ENCODE peak calls at places on chromosomes 13 and 19, in four cellular contexts. V, R, F and N are unnamed samples.

GRCh38 chr19:46955114-46955812 is 64.4 kb upstream of the NPAS1 start:
- DNase-seq in V (peak; percentile 45), R (peak; percentile 27), F (no peak), N (no peak)

GRCh38 chr13:71312923-71313322 is 554.1 kb downstream of the DACH1 start:
- DNase-seq in V (no peak), R (no peak), F (no peak), N (no peak)

GRCh38 chr19:13880059-13880672 is 3.2 kb downstream of the NANOS3 start:
- DNase-seq in V (peak; percentile 97), R (peak; percentile 85), F (peak; percentile 84), N (peak; percentile 98)

GRCh38 chr13:43543331-43543730 is 243.4 kb downstream of the ENOX1 start:
- DNase-seq in V (no peak), R (no peak), F (no peak), N (no peak)

GRCh38 chr19:5977222-5977784 is 637 bp downstream of the RANBP3 start:
- DNase-seq in V (no peak), R (no peak), F (no peak), N (no peak)

GRCh38 chr13:36872621-36873020 is 47.4 kb downstream of the SMAD9 start:
- DNase-seq in V (no peak), R (no peak), F (no peak), N (peak; percentile 23)

GRCh38 chr19:39780894-39781293 is 2.2 kb downstream of the LEUTX start:
- DNase-seq in V (no peak), R (no peak), F (no peak), N (no peak)

GRCh38 chr13:108093616-108094015 is 121.7 kb downstream of the LIG4 start:
- DNase-seq in V (no peak), R (no peak), F (no peak), N (no peak)

GRCh38 chr13:49308977-49309408 is 61.3 kb downstream of the CDADC1 start:
- DNase-seq in V (no peak), R (no peak), F (no peak), N (no peak)

GRCh38 chr13:97810152-97810551 is 143.3 kb upstream of the IPO5 start:
- DNase-seq in V (no peak), R (peak; percentile 13), F (no peak), N (no peak)

GRCh38 chr19:41324921-41325639 is 15.1 kb downstream of the CCDC97 start:
- DNase-seq in V (peak; percentile 89), R (peak; percentile 82), F (no peak), N (peak; percentile 73)

GRCh38 chr13:98842858-98843481 is 90.5 kb upstream of the SLC15A1 start:
- DNase-seq in V (peak; percentile 60), R (peak; percentile 69), F (peak; percentile 38), N (peak; percentile 84)

GRCh38 chr19:2254052-2254872 is 2.0 kb downstream of the JSRP1 start:
- DNase-seq in V (no peak), R (peak; percentile 64), F (no peak), N (peak; percentile 86)

GRCh38 chr19:52336117-52336811 is at the start of gene ZNF610:
- DNase-seq in V (no peak), R (peak; percentile 59), F (peak; percentile 34), N (peak; percentile 87)

GRCh38 chr13:33016414-33017409 is at the start of gene KL:
- DNase-seq in V (no peak), R (no peak), F (no peak), N (peak; percentile 56)

GRCh38 chr13:93218583-93218982 is 8.0 kb upstream of the GPC6 start:
- DNase-seq in V (peak; percentile 5), R (no peak), F (no peak), N (no peak)

GRCh38 chr19:46604781-46605355 is 3.7 kb downstream of the CALM3 start:
- DNase-seq in V (peak; percentile 14), R (no peak), F (no peak), N (peak; percentile 16)

GRCh38 chr19:1645299-1645698 is 7.1 kb downstream of the TCF3 start:
- DNase-seq in V (no peak), R (no peak), F (no peak), N (no peak)

GRCh38 chr13:50616101-50616500 is 227.4 kb downstream of the DLEU7 start:
- DNase-seq in V (no peak), R (no peak), F (no peak), N (no peak)

GRCh38 chr13:112897956-112898785 is 70.8 kb upstream of the MCF2L start:
- DNase-seq in V (no peak), R (no peak), F (no peak), N (peak; percentile 12)

GRCh38 chr19:46803555-46803954 is 15.2 kb upstream of the SLC1A5 start:
- DNase-seq in V (no peak), R (no peak), F (no peak), N (no peak)

GRCh38 chr19:6737873-6738725 is 719 bp upstream of the GPR108 start:
- DNase-seq in V (no peak), R (peak; percentile 87), F (no peak), N (peak; percentile 68)

GRCh38 chr13:35961461-35962220 is 169.5 kb downstream of the DCLK1 start:
- DNase-seq in V (no peak), R (no peak), F (no peak), N (no peak)

GRCh38 chr19:32186542-32187330 is 158.7 kb upstream of the ZNF507 start:
- DNase-seq in V (no peak), R (no peak), F (no peak), N (no peak)

GRCh38 chr19:32189956-32190706 is 155.3 kb upstream of the ZNF507 start:
- DNase-seq in V (no peak), R (no peak), F (no peak), N (no peak)

GRCh38 chr19:32191921-32192320 is 153.5 kb upstream of the ZNF507 start:
- DNase-seq in V (no peak), R (no peak), F (no peak), N (no peak)

DNA sequence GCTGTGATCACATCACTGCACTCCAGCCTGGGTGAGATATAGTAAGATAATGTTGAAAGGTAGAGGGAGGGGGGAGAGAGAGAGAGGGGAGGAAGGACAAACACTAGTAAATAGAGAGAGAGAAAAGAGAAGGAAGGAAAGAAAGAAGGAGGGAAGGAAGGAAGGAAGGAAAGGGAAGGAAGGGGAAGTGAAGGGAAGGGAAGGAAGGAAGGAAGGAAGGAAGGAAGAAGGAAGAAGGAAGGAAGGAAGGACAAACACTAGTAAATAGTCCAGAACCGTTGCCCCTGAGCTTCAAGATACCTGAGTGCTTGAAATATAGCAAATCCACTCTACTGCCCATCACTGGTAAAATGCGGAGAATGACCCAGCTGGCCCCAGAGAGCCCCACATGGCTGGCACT is 156.5 kb upstream of the ZNF507 start:
- DNase-seq in V (no peak), R (no peak), F (no peak), N (no peak)
- TF ChIP-seq ATF3 in V (no peak), R (no peak), F (no peak), N (no peak)

DNA sequence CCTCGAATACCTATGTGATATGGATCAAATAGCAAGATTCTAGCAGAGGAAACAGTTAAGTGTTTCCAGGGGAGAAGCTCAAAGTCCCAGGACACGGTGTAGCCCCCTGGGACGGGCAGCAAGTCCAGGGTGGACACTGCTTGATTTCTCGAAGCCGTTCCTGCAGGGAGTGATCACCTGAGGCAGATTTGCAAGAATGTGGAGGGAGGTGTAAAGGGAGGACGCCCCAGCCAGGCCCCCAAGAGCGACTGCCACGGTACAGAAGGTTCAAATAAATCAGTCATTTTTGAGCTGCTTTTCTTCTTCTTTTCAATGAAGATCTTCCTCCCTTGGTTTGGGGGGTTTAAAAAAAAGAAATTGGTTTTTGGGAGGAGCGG is 41.4 kb downstream of the KLF2 start:
- DNase-seq in V (no peak), R (no peak), F (no peak), N (no peak)
- TF ChIP-seq USF2 in V (no peak), R (no peak), F (no peak), N (no peak)

GRCh38 chr19:55118401-55118991 is 1.1 kb upstream of the PPP1R12C start:
- DNase-seq in V (peak; percentile 69), R (no peak), F (no peak), N (peak; percentile 93)
- TF ChIP-seq ESRRA in V (peak; percentile 75), R (no peak), F (no peak), N (no peak)

DNA sequence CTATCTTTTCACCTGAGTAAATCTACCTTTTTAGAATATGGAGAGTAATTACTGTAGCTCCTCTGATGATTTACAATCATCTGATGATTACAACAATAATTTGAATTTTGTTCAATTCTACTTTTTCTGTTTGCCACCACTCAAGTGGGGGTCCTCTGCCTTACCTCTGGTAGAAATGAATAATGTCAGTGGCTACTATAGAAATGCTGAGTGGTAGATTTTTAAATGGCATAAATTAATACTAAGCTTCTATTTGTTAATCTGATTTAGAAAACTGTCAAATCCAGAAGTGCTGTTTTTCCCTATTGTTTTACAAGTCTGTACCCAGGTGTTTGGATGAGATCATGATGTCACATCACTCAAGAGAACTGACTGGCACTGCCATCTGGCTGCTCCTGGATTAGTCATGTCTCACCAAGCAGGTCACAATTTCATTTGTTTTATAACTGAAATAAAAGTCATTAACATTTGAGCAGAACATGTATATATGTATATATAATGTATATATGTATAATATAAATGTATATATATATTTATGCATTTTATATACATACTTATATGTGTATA is 494.8 kb downstream of the TBC1D4 start:
- DNase-seq in V (no peak), R (no peak), F (no peak), N (no peak)
- TF ChIP-seq ATF3 in V (no peak), R (no peak), F (no peak), N (no peak)

DNA sequence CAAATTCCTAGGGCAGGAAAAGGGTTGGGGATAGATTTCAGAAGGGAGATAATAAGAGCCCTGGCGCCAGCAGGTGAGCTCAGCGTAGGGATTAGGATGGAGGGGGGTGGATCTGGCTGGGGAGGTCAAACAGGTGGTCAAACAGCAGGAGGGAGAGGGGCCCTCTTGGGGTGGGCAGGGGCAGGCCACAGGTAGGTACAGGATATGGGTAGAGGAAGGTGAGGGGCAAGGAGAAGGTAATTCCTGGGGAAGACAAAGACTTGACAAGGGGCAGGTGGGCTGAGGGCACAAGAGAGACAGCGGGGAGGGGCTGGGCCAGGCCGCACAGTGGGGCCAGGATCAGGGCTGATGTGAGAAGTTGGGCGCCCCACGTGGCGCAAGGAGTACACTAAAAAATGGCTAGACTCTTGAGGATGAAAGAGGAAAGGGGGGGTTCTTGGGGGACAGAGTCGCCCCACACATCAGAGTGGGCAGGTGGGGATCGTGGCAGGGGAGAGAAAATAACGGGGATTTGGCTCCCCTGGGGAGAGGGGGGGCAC is 713 bp downstream of the KRI1 start:
- DNase-seq in V (peak; percentile 75), R (no peak), F (no peak), N (peak; percentile 63)
- TF ChIP-seq USF2 in V (no peak), R (no peak), F (no peak), N (no peak)

DNA sequence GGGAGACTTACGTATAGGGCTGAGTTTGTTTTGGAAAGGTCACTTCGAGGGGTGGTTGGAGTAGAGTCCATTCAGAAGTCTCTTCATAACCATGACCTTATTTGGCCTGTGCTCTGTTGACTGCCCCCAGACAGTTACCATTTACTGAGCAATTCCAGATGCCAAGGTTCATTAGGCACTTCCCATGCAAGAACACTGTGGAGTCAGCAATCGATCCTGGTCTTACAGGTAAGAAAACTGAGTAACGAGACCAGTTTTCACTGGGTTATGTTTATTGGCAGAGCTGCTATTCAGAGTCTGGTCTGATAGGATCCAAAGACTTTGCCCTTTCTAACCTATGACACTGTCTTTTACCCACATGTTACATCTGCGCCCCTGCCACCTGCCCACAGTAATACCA is 134.7 kb downstream of the MTUS2 start:
- DNase-seq in V (no peak), R (no peak), F (no peak), N (no peak)
- TF ChIP-seq ESRRA in V (no peak), R (no peak), F (no peak), N (no peak)